ENCODE peak calls at places on chromosomes 5 and 9, in eight cellular contexts. U is retinal pigment epithelial cell, T is neural crest cell, C is HCT116, N is AG04450, H is cardiac muscle cell, W is WTC11, M is endothelial cell. P is an unnamed sample.
A peak's percentile ranks its signal among the peaks of the same experiment; 100 is the strongest.

GRCh38 chr9:131605770-131606590 is 60.7 kb downstream of the PRRT1B start:
- DNase-seq in U (no peak), T (no peak), C (no peak), N (no peak), H (no peak), W (no peak), M (no peak), P (no peak)

GRCh38 chr9:37284631-37285030 is 137.9 kb upstream of the GRHPR start:
- DNase-seq in U (no peak), T (no peak), C (no peak), N (no peak), H (no peak), W (no peak), M (no peak), P (no peak)

GRCh38 chr5:75335952-75336624 is 932 bp upstream of the HMGCR start:
- DNase-seq in U (peak; percentile 76), T (no peak), C (peak; percentile 73), N (peak; percentile 50), H (peak; percentile 60), W (no peak), M (peak; percentile 25), P (no peak)

GRCh38 chr5:108437425-108437824 is 55.5 kb upstream of the FBXL17 start:
- DNase-seq in U (no peak), T (no peak), C (no peak), N (no peak), H (no peak), W (no peak), M (no peak), P (no peak)

GRCh38 chr5:61587120-61587519 is 255.1 kb downstream of the ZSWIM6 start:
- DNase-seq in U (no peak), T (no peak), C (no peak), N (no peak), H (no peak), W (no peak), M (no peak), P (no peak)

GRCh38 chr9:122058051-122058450 is 35.1 kb downstream of the TTLL11 start:
- DNase-seq in U (no peak), T (no peak), C (no peak), N (no peak), H (no peak), W (no peak), M (no peak), P (no peak)

GRCh38 chr5:58076473-58077257 is 383.2 kb downstream of the PLK2 start:
- DNase-seq in U (no peak), T (no peak), C (no peak), N (no peak), H (no peak), W (no peak), M (no peak), P (no peak)

GRCh38 chr9:114282926-114283325 is 40.0 kb upstream of the ORM1 start:
- DNase-seq in U (no peak), T (no peak), C (no peak), N (peak; percentile 75), H (no peak), W (no peak), M (no peak), P (no peak)

GRCh38 chr9:120733190-120733589 is 18.9 kb upstream of the MEGF9 start:
- DNase-seq in U (peak; percentile 56), T (no peak), C (no peak), N (peak; percentile 39), H (peak; percentile 67), W (no peak), M (no peak), P (no peak)

GRCh38 chr5:28430565-28431178 is 1392.3 kb upstream of the CDH9 start:
- DNase-seq in U (no peak), T (no peak), C (no peak), N (no peak), H (no peak), W (no peak), M (no peak), P (no peak)

GRCh38 chr9:87271696-87272477 is 225.8 kb upstream of the DAPK1 start:
- DNase-seq in U (no peak), T (no peak), C (no peak), N (no peak), H (no peak), W (no peak), M (no peak), P (no peak)

GRCh38 chr5:76372320-76373054 is 30.6 kb upstream of the IQGAP2 start:
- DNase-seq in U (peak; percentile 61), T (no peak), C (peak; percentile 88), N (peak; percentile 77), H (no peak), W (no peak), M (no peak), P (no peak)

GRCh38 chr9:38318755-38319495 is 73.6 kb upstream of the ALDH1B1 start:
- DNase-seq in U (no peak), T (no peak), C (no peak), N (peak; percentile 54), H (peak; percentile 35), W (no peak), M (no peak), P (no peak)

GRCh38 chr9:130483281-130483949 is 38.7 kb downstream of the ASS1 start:
- DNase-seq in U (no peak), T (no peak), C (no peak), N (no peak), H (no peak), W (no peak), M (no peak), P (peak; percentile 89)

GRCh38 chr5:56812110-56812509 is 3.2 kb upstream of the MAP3K1 start:
- DNase-seq in U (no peak), T (no peak), C (no peak), N (no peak), H (no peak), W (no peak), M (no peak), P (no peak)

GRCh38 chr5:62720036-62720441 is 141.4 kb downstream of the LRRC70 start:
- DNase-seq in U (no peak), T (peak; percentile 2), C (peak; percentile 31), N (peak; percentile 11), H (peak; percentile 55), W (peak; percentile 63), M (peak; percentile 35), P (no peak)

GRCh38 chr9:5596173-5596572 is 32.7 kb upstream of the RIC1 start:
- DNase-seq in U (no peak), T (no peak), C (no peak), N (no peak), H (no peak), W (no peak), M (no peak), P (no peak)

GRCh38 chr5:83035373-83036170 is 41.6 kb downstream of the TMEM167A start:
- DNase-seq in U (peak; percentile 62), T (no peak), C (no peak), N (no peak), H (peak; percentile 65), W (no peak), M (no peak), P (no peak)

GRCh38 chr5:131068893-131069643 is 96.0 kb downstream of the HINT1 start:
- DNase-seq in U (no peak), T (no peak), C (no peak), N (no peak), H (peak; percentile 55), W (no peak), M (no peak), P (no peak)
- TF ChIP-seq CTCF in U (no peak), T (no peak), C (no peak), N (no peak), H (no peak), W (no peak), M (no peak), P (no peak)

GRCh38 chr9:134217431-134218210 is 53.3 kb upstream of the RNU6ATAC start:
- DNase-seq in U (no peak), T (no peak), C (peak; percentile 24), N (no peak), H (no peak), W (no peak), M (no peak), P (no peak)
- TF ChIP-seq CTCF in U (peak; percentile 12), T (no peak), C (peak; percentile 35), N (no peak), H (no peak), W (no peak), M (no peak), P (peak; percentile 44)

DNA sequence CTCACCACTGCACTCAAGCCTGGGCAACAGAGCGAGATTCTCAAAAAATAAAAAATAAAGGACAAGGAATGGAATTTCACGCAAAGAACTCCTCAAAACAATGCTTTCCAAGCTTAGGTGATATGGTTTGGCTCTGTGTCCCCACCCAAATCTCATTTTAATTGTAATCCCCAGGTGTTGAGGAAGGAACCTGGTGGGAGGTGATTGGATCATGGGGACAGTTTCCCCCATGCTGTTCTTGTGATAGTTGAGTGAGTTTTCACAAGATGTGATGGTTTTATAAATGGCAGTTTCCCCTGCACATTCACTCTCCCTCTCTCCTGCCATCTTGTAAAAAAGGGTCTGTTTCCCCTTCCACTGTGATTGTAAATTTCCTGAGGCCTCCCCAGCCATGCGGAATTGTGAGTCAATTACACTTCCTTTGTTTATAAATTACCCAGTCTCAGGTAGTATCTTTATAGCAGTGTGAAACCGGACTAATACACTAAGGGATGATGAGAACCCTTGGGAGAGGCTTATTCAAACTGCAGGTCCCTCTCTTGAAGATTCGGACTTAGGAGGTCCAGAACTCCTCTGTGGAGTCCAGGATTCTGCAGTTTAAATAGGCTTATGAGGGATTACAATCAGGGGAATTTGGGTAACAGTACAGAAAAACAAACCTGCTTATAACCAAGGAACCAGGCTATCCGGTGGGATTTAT is 41.5 kb upstream of the LHFPL2 start:
- DNase-seq in U (no peak), T (no peak), C (no peak), N (no peak), H (no peak), W (no peak), M (no peak), P (no peak)
- TF ChIP-seq CTCF in U (no peak), T (no peak), C (no peak), N (no peak), H (no peak), W (no peak), M (no peak), P (no peak)

GRCh38 chr5:171630047-171630669 is 155.5 kb upstream of the SMIM23 start:
- DNase-seq in U (no peak), T (peak; percentile 63), C (peak; percentile 41), N (peak; percentile 11), H (peak; percentile 86), W (peak; percentile 77), M (peak; percentile 73), P (no peak)
- TF ChIP-seq CTCF in U (peak; percentile 66), T (peak; percentile 59), C (peak; percentile 53), N (peak; percentile 69), H (peak; percentile 61), W (no peak), M (peak; percentile 37), P (peak; percentile 50)